ENCODE peak calls at places on chromosomes 11 and 22, in four cellular contexts. One of them, this sample, is unnamed.

GRCh38 chr22:17647452-17647851 is 8.9 kb downstream of the BCL2L13 start:
- DNase-seq in A549: no peak
- DNase-seq in endothelial cell of umbilical vein: no peak
- DNase-seq in K562: no peak
- DNase-seq in this sample: no peak

GRCh38 chr22:47163876-47164513 is 401.5 kb downstream of the TBC1D22A start:
- DNase-seq in A549: no peak
- DNase-seq in endothelial cell of umbilical vein: no peak
- DNase-seq in K562: no peak
- DNase-seq in this sample: no peak

GRCh38 chr11:22787565-22788162 is 41.9 kb downstream of the SVIP start:
- DNase-seq in A549: peak
- DNase-seq in endothelial cell of umbilical vein: peak
- DNase-seq in K562: peak
- DNase-seq in this sample: no peak

GRCh38 chr22:19984851-19985811 is 31.5 kb downstream of the ARVCF start:
- DNase-seq in A549: no peak
- DNase-seq in endothelial cell of umbilical vein: no peak
- DNase-seq in K562: no peak
- DNase-seq in this sample: no peak

GRCh38 chr22:29096736-29097669 is 24.2 kb downstream of the KREMEN1 start:
- DNase-seq in A549: no peak
- DNase-seq in endothelial cell of umbilical vein: no peak
- DNase-seq in K562: peak
- DNase-seq in this sample: no peak

GRCh38 chr22:49048591-49048990 is 779.1 kb downstream of the BRD1 start:
- DNase-seq in A549: no peak
- DNase-seq in endothelial cell of umbilical vein: no peak
- DNase-seq in K562: no peak
- DNase-seq in this sample: no peak

GRCh38 chr22:50298937-50299656 is 8.3 kb downstream of the PLXNB2 start:
- DNase-seq in A549: no peak
- DNase-seq in endothelial cell of umbilical vein: no peak
- DNase-seq in K562: no peak
- DNase-seq in this sample: no peak

GRCh38 chr11:75454987-75455386 is 22.0 kb upstream of the KLHL35 start:
- DNase-seq in A549: no peak
- DNase-seq in endothelial cell of umbilical vein: no peak
- DNase-seq in K562: no peak
- DNase-seq in this sample: no peak

GRCh38 chr11:819943-820649 is 1.4 kb downstream of the PNPLA2 start:
- DNase-seq in A549: peak
- DNase-seq in endothelial cell of umbilical vein: peak
- DNase-seq in K562: peak
- DNase-seq in this sample: no peak

GRCh38 chr11:13962562-13963168 is at the start of gene SPON1:
- DNase-seq in A549: no peak
- DNase-seq in endothelial cell of umbilical vein: peak
- DNase-seq in K562: no peak
- DNase-seq in this sample: no peak

GRCh38 chr11:72970557-72971118 is 156.4 kb downstream of the ATG16L2 start:
- DNase-seq in A549: no peak
- DNase-seq in endothelial cell of umbilical vein: no peak
- DNase-seq in K562: peak
- DNase-seq in this sample: no peak
- H3K4me3 ChIP-seq in A549: no peak
- H3K4me3 ChIP-seq in endothelial cell of umbilical vein: no peak
- H3K4me3 ChIP-seq in K562: no peak
- H3K4me3 ChIP-seq in this sample: peak

DNA sequence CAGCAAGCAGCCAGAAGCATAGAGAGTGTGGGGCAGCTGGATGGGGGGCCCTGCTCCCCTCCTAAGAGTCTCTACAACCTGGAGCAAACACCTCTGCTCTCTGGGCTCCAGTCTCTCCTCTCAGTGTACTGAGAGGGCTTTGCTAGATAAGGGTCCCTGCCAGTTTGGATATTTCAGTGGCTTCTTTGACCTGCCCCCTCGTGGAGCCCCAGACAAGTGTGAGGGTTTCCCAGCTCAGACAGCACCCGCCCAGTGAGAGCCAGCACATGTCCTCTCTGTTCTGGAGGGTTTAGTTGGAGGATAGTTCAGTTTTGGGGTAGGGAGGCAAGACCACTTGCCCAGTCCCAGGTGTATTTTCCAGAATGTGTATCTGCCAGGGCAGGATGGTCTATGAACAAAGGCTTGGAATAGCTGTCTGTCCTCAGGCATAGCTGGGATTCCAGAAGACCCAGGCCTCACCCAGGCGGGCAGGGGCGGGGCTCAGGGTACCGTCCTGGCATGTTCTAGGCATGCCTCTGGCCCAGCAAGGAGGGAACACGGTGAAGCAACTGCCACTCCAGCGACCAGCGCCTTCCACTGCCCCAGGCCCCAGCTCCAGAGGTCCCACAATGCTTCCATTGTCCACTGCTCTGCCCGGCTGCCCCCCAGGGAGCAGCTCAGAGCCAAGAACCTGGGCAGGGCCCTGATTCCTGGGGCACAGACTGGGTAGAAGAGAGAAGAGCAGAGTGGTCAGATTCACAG is 7.5 kb upstream of the MICALL1 start:
- DNase-seq in A549: peak
- DNase-seq in endothelial cell of umbilical vein: no peak
- DNase-seq in K562: no peak
- DNase-seq in this sample: no peak
- TF ChIP-seq MYC in A549: no peak
- TF ChIP-seq MYC in endothelial cell of umbilical vein: no peak
- TF ChIP-seq MYC in K562: no peak
- TF ChIP-seq MYC in this sample: no peak

DNA sequence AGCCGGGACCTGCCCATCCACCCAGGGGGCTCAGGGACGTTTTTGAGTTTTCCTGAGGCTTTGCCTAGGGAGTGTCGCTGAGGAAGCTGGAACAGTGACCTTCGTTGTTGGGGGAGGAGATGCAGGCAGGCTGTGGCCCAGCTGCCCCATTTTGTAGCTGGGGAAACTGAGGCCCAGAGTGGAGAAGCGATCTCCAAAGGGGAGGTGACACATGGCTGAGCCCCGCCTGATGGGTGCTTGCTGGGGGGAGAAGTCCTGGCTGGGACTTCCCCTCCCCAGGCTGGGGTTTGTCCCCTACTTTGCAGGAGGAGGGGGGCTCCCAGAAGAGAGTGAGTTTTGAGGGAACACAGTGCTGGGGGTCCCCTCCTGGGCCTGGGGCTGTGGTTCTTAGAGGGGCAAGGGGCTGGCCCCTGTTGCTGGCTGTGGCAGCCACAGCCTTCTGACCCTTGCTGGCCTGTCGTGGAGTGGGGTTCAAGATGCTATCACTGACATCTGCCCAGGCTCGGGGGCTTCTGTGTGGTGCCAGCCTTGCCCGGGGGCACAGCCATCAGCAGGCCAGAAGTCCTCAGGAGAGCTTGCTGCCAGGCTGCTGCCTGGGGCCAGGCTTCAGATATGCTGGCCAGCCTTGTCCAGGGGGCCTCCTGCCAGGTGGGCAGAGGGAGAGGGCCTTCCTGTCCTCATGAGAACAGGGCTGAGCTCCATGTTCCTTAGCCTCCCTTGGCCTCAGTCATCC is 21.4 kb downstream of the KCNQ1 start:
- DNase-seq in A549: no peak
- DNase-seq in endothelial cell of umbilical vein: no peak
- DNase-seq in K562: no peak
- DNase-seq in this sample: no peak
- H3K4me3 ChIP-seq in A549: no peak
- H3K4me3 ChIP-seq in endothelial cell of umbilical vein: no peak
- H3K4me3 ChIP-seq in K562: no peak
- H3K4me3 ChIP-seq in this sample: no peak

GRCh38 chr11:117823294-117823940 is 1.1 kb downstream of the FXYD2 start:
- DNase-seq in A549: peak
- DNase-seq in endothelial cell of umbilical vein: peak
- DNase-seq in K562: peak
- DNase-seq in this sample: no peak

GRCh38 chr11:117824571-117825537 is at the start of gene FXYD2:
- DNase-seq in A549: no peak
- DNase-seq in endothelial cell of umbilical vein: peak
- DNase-seq in K562: no peak
- DNase-seq in this sample: no peak

GRCh38 chr11:117822522-117823033 is 2.0 kb downstream of the FXYD2 start:
- DNase-seq in A549: no peak
- DNase-seq in endothelial cell of umbilical vein: no peak
- DNase-seq in K562: no peak
- DNase-seq in this sample: no peak

GRCh38 chr11:117825538-117826359 is 1.2 kb upstream of the FXYD2 start:
- DNase-seq in A549: no peak
- DNase-seq in endothelial cell of umbilical vein: no peak
- DNase-seq in K562: no peak
- DNase-seq in this sample: no peak

GRCh38 chr11:117823941-117824420 is 563 bp downstream of the FXYD2 start:
- DNase-seq in A549: no peak
- DNase-seq in endothelial cell of umbilical vein: peak
- DNase-seq in K562: no peak
- DNase-seq in this sample: no peak
- TF ChIP-seq MYC in A549: no peak
- TF ChIP-seq MYC in endothelial cell of umbilical vein: no peak
- TF ChIP-seq MYC in K562: no peak
- TF ChIP-seq MYC in this sample: no peak

GRCh38 chr11:6258571-6258998 is 1.1 kb upstream of the CCKBR start:
- DNase-seq in A549: no peak
- DNase-seq in endothelial cell of umbilical vein: no peak
- DNase-seq in K562: no peak
- DNase-seq in this sample: no peak

GRCh38 chr11:6263664-6264063 is 4.0 kb downstream of the CCKBR start:
- DNase-seq in A549: no peak
- DNase-seq in endothelial cell of umbilical vein: no peak
- DNase-seq in K562: no peak
- DNase-seq in this sample: no peak

GRCh38 chr11:6258141-6258540 is 1.5 kb upstream of the CCKBR start:
- DNase-seq in A549: no peak
- DNase-seq in endothelial cell of umbilical vein: no peak
- DNase-seq in K562: no peak
- DNase-seq in this sample: no peak

GRCh38 chr11:6260207-6260726 is 629 bp downstream of the CCKBR start:
- DNase-seq in A549: no peak
- DNase-seq in endothelial cell of umbilical vein: no peak
- DNase-seq in K562: no peak
- DNase-seq in this sample: no peak

GRCh38 chr11:6259638-6260019 is at the start of gene CCKBR:
- DNase-seq in A549: no peak
- DNase-seq in endothelial cell of umbilical vein: no peak
- DNase-seq in K562: no peak
- DNase-seq in this sample: no peak
- H3K4me3 ChIP-seq in A549: peak
- H3K4me3 ChIP-seq in endothelial cell of umbilical vein: no peak
- H3K4me3 ChIP-seq in K562: no peak
- H3K4me3 ChIP-seq in this sample: no peak

DNA sequence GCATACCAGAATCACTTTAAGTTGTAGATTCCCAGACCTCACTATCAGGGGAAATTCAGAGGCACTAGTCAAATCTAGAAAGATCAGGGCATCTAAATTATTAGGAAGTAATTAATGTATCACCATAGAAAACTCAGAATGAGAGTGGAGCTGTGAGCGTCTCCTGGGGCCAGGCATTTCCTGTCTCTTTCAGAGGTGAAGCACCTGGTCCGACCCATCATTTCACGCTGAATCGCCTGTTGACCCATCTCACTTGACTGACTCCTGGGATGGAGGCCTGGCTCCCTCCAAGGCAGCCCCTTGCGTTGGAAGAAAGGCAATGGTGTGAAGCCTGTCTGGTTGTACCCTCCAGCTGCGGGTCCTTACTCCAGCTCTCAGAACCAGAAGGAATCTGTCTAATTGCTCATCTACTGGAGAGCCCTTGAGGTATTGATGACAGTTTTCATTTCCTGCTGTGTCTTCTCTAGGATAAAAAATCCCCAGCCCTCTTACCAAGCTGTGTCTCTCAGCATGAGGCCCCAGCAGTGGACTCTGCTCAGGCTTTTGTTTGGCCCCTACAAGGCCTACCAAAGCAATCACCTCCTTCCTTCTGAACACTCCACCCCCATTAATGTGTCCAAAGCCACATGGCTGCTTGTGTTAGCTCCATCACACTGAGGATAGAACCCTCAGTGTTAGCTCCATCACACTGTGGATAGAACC is 93.2 kb upstream of the SYT13 start:
- DNase-seq in A549: no peak
- DNase-seq in endothelial cell of umbilical vein: no peak
- DNase-seq in K562: no peak
- DNase-seq in this sample: no peak
- TF ChIP-seq MYC in A549: no peak
- TF ChIP-seq MYC in endothelial cell of umbilical vein: no peak
- TF ChIP-seq MYC in K562: no peak
- TF ChIP-seq MYC in this sample: no peak

GRCh38 chr11:107856981-107857517 is 1.5 kb downstream of the SLC35F2 start:
- DNase-seq in A549: peak
- DNase-seq in endothelial cell of umbilical vein: no peak
- DNase-seq in K562: peak
- DNase-seq in this sample: no peak
- H3K4me3 ChIP-seq in A549: peak
- H3K4me3 ChIP-seq in endothelial cell of umbilical vein: peak
- H3K4me3 ChIP-seq in K562: peak
- H3K4me3 ChIP-seq in this sample: peak

DNA sequence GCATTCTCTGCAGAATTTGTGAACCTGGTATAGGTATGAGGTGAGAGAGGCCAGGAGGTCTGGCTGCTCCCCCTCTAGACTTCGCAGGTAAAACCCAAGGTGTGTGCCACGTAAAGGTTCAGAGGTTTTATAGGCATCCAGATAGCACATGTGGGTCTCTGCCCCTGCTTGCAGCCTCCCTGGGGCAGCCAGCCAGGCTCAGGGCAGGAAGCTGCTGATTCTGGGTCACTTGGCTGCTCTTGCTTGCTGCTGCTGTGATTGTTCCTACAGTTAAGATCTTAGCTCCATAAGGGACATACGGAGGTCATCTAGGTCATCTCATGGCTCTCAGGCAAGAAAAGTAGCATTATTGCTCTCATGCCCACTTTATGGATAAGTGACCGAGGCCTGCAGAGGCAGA is 30.2 kb downstream of the ZBTB16 start:
- DNase-seq in A549: no peak
- DNase-seq in endothelial cell of umbilical vein: peak
- DNase-seq in K562: no peak
- DNase-seq in this sample: no peak
- TF ChIP-seq MYC in A549: no peak
- TF ChIP-seq MYC in endothelial cell of umbilical vein: no peak
- TF ChIP-seq MYC in K562: no peak
- TF ChIP-seq MYC in this sample: no peak

GRCh38 chr11:64353101-64353738 is 5.7 kb upstream of the RPS6KA4 start:
- DNase-seq in A549: no peak
- DNase-seq in endothelial cell of umbilical vein: no peak
- DNase-seq in K562: no peak
- DNase-seq in this sample: no peak

GRCh38 chr11:64357446-64357845 is 1.5 kb upstream of the RPS6KA4 start:
- DNase-seq in A549: no peak
- DNase-seq in endothelial cell of umbilical vein: no peak
- DNase-seq in K562: no peak
- DNase-seq in this sample: no peak

GRCh38 chr11:64353761-64354506 is 5.0 kb upstream of the RPS6KA4 start:
- DNase-seq in A549: no peak
- DNase-seq in endothelial cell of umbilical vein: no peak
- DNase-seq in K562: no peak
- DNase-seq in this sample: no peak

GRCh38 chr11:64356498-64357411 is 2.2 kb upstream of the RPS6KA4 start:
- DNase-seq in A549: peak
- DNase-seq in endothelial cell of umbilical vein: peak
- DNase-seq in K562: peak
- DNase-seq in this sample: no peak

GRCh38 chr11:64355078-64355940 is 3.7 kb upstream of the RPS6KA4 start:
- DNase-seq in A549: peak
- DNase-seq in endothelial cell of umbilical vein: peak
- DNase-seq in K562: peak
- DNase-seq in this sample: no peak
- H3K4me3 ChIP-seq in A549: peak
- H3K4me3 ChIP-seq in endothelial cell of umbilical vein: peak
- H3K4me3 ChIP-seq in K562: peak
- H3K4me3 ChIP-seq in this sample: no peak